ENCODE peak calls at places on chromosomes 7 and 10, in ten cellular contexts. V is suprapubic skin, J is GM12865, C is colonic mucosa, Q is AG04450, I is stomach, Z is mucosa of descending colon, W is WTC11, F is glutamatergic neuron, R is GM06990. E is an unnamed sample.

GRCh38 chr7:43489257-43489656 is 93.7 kb upstream of the STK17A start:
- DNase-seq in V (no peak), J (no peak), C (no peak), Q (no peak), I (no peak), Z (no peak), W (no peak), F (no peak), R (no peak), E (no peak)

GRCh38 chr7:47786557-47787248 is 161.6 kb downstream of the PKD1L1 start:
- DNase-seq in V (peak), J (no peak), C (peak), Q (peak), I (no peak), Z (peak), W (peak), F (no peak), R (no peak), E (peak)

GRCh38 chr7:98935811-98936210 is 57.5 kb downstream of the TRRAP start:
- DNase-seq in V (no peak), J (no peak), C (no peak), Q (no peak), I (no peak), Z (no peak), W (no peak), F (no peak), R (no peak), E (no peak)

GRCh38 chr7:159027803-159028455 is 116.7 kb downstream of the VIPR2 start:
- DNase-seq in V (peak), J (no peak), C (peak), Q (no peak), I (peak), Z (no peak), W (no peak), F (no peak), R (no peak), E (peak)

GRCh38 chr7:157429001-157429679 is 92.3 kb downstream of the DNAJB6 start:
- DNase-seq in V (no peak), J (no peak), C (no peak), Q (no peak), I (no peak), Z (no peak), W (peak), F (no peak), R (no peak), E (no peak)

GRCh38 chr10:15780353-15781135 is 60.8 kb upstream of the ITGA8 start:
- DNase-seq in V (no peak), J (no peak), C (no peak), Q (no peak), I (no peak), Z (no peak), W (no peak), F (no peak), R (no peak), E (peak)

GRCh38 chr7:142158741-142159496 is 47.4 kb downstream of the MGAM2 start:
- DNase-seq in V (no peak), J (no peak), C (no peak), Q (no peak), I (no peak), Z (no peak), W (no peak), F (no peak), R (no peak), E (peak)

GRCh38 chr10:52541082-52541481 is 227.0 kb downstream of the DKK1 start:
- DNase-seq in V (peak), J (no peak), C (no peak), Q (no peak), I (no peak), Z (no peak), W (no peak), F (no peak), R (no peak), E (peak)

GRCh38 chr10:110324805-110325280 is 20.1 kb upstream of the SMNDC1 start:
- DNase-seq in V (no peak), J (peak), C (no peak), Q (no peak), I (no peak), Z (no peak), W (no peak), F (no peak), R (peak), E (no peak)

GRCh38 chr7:90178166-90178565 is 23.9 kb downstream of the STEAP1 start:
- DNase-seq in V (no peak), J (no peak), C (no peak), Q (no peak), I (no peak), Z (no peak), W (no peak), F (no peak), R (no peak), E (no peak)

GRCh38 chr7:108088729-108089128 is 41.4 kb downstream of the LAMB4 start:
- DNase-seq in V (no peak), J (no peak), C (no peak), Q (no peak), I (no peak), Z (no peak), W (no peak), F (no peak), R (no peak), E (no peak)

GRCh38 chr7:26515462-26515861 is 223.8 kb downstream of the SNX10 start:
- DNase-seq in V (no peak), J (no peak), C (peak), Q (no peak), I (peak), Z (peak), W (no peak), F (peak), R (no peak), E (no peak)

GRCh38 chr10:79386637-79387465 is 39.6 kb downstream of the PPIF start:
- DNase-seq in V (peak), J (no peak), C (peak), Q (no peak), I (peak), Z (peak), W (peak), F (no peak), R (no peak), E (no peak)

GRCh38 chr7:109964780-109965179 is 1126.1 kb upstream of the LRRN3 start:
- DNase-seq in V (no peak), J (no peak), C (no peak), Q (no peak), I (no peak), Z (no peak), W (no peak), F (no peak), R (no peak), E (peak)

GRCh38 chr7:49894543-49894942 is 121.1 kb downstream of the VWC2 start:
- DNase-seq in V (no peak), J (no peak), C (no peak), Q (no peak), I (no peak), Z (no peak), W (no peak), F (no peak), R (no peak), E (no peak)

GRCh38 chr7:121547341-121548092 is 151.4 kb upstream of the FAM3C start:
- DNase-seq in V (no peak), J (peak), C (no peak), Q (peak), I (no peak), Z (no peak), W (no peak), F (no peak), R (peak), E (peak)

GRCh38 chr10:130137077-130137448 is 872 bp downstream of the GLRX3 start:
- DNase-seq in V (no peak), J (peak), C (no peak), Q (no peak), I (no peak), Z (no peak), W (no peak), F (no peak), R (no peak), E (peak)

GRCh38 chr7:13411641-13412040 is 577.8 kb downstream of the ETV1 start:
- DNase-seq in V (no peak), J (no peak), C (no peak), Q (no peak), I (no peak), Z (no peak), W (no peak), F (peak), R (no peak), E (no peak)

GRCh38 chr10:6786579-6787031 is 206.5 kb upstream of the PRKCQ start:
- DNase-seq in V (no peak), J (no peak), C (no peak), Q (peak), I (no peak), Z (no peak), W (no peak), F (no peak), R (no peak), E (peak)

GRCh38 chr10:126921974-126922525 is 16.8 kb downstream of the DOCK1 start:
- DNase-seq in V (no peak), J (no peak), C (no peak), Q (peak), I (no peak), Z (no peak), W (no peak), F (no peak), R (no peak), E (peak)

GRCh38 chr10:103661198-103661950 is 167.9 kb downstream of the NEURL1 start:
- DNase-seq in V (peak), J (no peak), C (peak), Q (peak), I (peak), Z (peak), W (peak), F (peak), R (no peak), E (no peak)

GRCh38 chr7:43779032-43779812 is 20.7 kb downstream of the BLVRA start:
- DNase-seq in V (no peak), J (no peak), C (peak), Q (no peak), I (no peak), Z (no peak), W (no peak), F (no peak), R (no peak), E (no peak)

GRCh38 chr7:33886100-33886623 is 19.2 kb upstream of the BMPER start:
- DNase-seq in V (no peak), J (no peak), C (no peak), Q (no peak), I (no peak), Z (no peak), W (peak), F (peak), R (no peak), E (no peak)

GRCh38 chr10:34178196-34178595 is 636.9 kb downstream of the PARD3 start:
- DNase-seq in V (no peak), J (no peak), C (no peak), Q (no peak), I (no peak), Z (no peak), W (no peak), F (no peak), R (no peak), E (no peak)

GRCh38 chr7:76372984-76373833 is 14.4 kb upstream of the YWHAG start:
- DNase-seq in V (no peak), J (no peak), C (no peak), Q (peak), I (no peak), Z (no peak), W (no peak), F (no peak), R (no peak), E (peak)

GRCh38 chr7:26468625-26469024 is 177.0 kb downstream of the SNX10 start:
- DNase-seq in V (no peak), J (no peak), C (no peak), Q (no peak), I (no peak), Z (no peak), W (no peak), F (no peak), R (no peak), E (no peak)

GRCh38 chr7:96136600-96137239 is 185.2 kb downstream of the SLC25A13 start:
- DNase-seq in V (no peak), J (no peak), C (no peak), Q (no peak), I (no peak), Z (no peak), W (no peak), F (no peak), R (no peak), E (peak)

GRCh38 chr7:138383166-138383565 is 76.9 kb upstream of the TRIM24 start:
- DNase-seq in V (no peak), J (no peak), C (no peak), Q (no peak), I (no peak), Z (no peak), W (no peak), F (no peak), R (no peak), E (no peak)

GRCh38 chr7:97733276-97734206 is 1.7 kb downstream of the TAC1 start:
- DNase-seq in V (no peak), J (no peak), C (no peak), Q (no peak), I (no peak), Z (peak), W (peak), F (peak), R (no peak), E (no peak)

GRCh38 chr7:92778972-92779371 is 57.4 kb downstream of the CDK6 start:
- DNase-seq in V (peak), J (peak), C (no peak), Q (no peak), I (no peak), Z (no peak), W (no peak), F (no peak), R (peak), E (no peak)

GRCh38 chr10:7409045-7409731 is 1.6 kb downstream of the SFMBT2 start:
- DNase-seq in V (no peak), J (peak), C (peak), Q (no peak), I (no peak), Z (peak), W (no peak), F (peak), R (peak), E (no peak)

GRCh38 chr10:97131702-97132101 is 54.1 kb downstream of the SLIT1 start:
- DNase-seq in V (no peak), J (no peak), C (no peak), Q (no peak), I (no peak), Z (no peak), W (no peak), F (no peak), R (no peak), E (no peak)

GRCh38 chr7:28329616-28330373 is 82.5 kb upstream of the CREB5 start:
- DNase-seq in V (no peak), J (peak), C (no peak), Q (no peak), I (no peak), Z (no peak), W (no peak), F (no peak), R (peak), E (no peak)

GRCh38 chr7:4111166-4111565 is 570.9 kb upstream of the FOXK1 start:
- DNase-seq in V (peak), J (no peak), C (no peak), Q (no peak), I (no peak), Z (no peak), W (no peak), F (no peak), R (no peak), E (no peak)

GRCh38 chr7:101410743-101411476 is 48.2 kb downstream of the COL26A1 start:
- DNase-seq in V (no peak), J (peak), C (peak), Q (no peak), I (peak), Z (no peak), W (peak), F (peak), R (no peak), E (no peak)

GRCh38 chr7:101405474-101406067 is 42.9 kb downstream of the COL26A1 start:
- DNase-seq in V (no peak), J (no peak), C (no peak), Q (no peak), I (no peak), Z (no peak), W (no peak), F (no peak), R (no peak), E (no peak)

GRCh38 chr7:101412976-101413375 is 50.3 kb downstream of the COL26A1 start:
- DNase-seq in V (no peak), J (no peak), C (no peak), Q (no peak), I (no peak), Z (no peak), W (no peak), F (no peak), R (no peak), E (no peak)

DNA sequence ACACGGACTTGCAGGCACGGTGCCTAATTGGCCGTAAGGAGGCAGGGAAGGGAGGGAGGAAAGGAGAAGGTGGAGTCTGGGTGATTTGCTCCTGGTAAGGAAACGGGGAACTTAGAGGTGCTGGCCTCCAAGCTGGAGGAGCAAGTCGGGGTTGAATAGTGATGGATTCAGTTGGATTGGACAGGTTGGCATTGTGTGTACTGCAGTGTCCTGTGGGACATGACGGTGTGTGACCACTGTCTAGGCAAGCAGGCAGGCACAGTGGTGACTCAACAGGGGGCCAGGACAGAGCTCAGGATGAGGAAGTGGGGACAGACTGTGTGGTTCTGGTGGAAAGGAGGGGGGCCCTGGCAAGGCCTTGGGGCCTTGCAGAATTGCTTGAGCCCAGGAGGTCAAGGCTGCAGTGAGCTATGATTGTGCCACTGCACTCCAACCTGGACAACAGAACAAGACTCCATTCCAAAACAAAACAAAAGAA is 48.8 kb downstream of the COL26A1 start:
- DNase-seq in V (no peak), J (no peak), C (no peak), Q (no peak), I (no peak), Z (no peak), W (no peak), F (no peak), R (no peak), E (no peak)
- TF ChIP-seq CTCF in V (no peak), J (no peak), C (no peak), Q (no peak), I (no peak), Z (no peak), W (no peak), F (peak), R (no peak), E (no peak)

DNA sequence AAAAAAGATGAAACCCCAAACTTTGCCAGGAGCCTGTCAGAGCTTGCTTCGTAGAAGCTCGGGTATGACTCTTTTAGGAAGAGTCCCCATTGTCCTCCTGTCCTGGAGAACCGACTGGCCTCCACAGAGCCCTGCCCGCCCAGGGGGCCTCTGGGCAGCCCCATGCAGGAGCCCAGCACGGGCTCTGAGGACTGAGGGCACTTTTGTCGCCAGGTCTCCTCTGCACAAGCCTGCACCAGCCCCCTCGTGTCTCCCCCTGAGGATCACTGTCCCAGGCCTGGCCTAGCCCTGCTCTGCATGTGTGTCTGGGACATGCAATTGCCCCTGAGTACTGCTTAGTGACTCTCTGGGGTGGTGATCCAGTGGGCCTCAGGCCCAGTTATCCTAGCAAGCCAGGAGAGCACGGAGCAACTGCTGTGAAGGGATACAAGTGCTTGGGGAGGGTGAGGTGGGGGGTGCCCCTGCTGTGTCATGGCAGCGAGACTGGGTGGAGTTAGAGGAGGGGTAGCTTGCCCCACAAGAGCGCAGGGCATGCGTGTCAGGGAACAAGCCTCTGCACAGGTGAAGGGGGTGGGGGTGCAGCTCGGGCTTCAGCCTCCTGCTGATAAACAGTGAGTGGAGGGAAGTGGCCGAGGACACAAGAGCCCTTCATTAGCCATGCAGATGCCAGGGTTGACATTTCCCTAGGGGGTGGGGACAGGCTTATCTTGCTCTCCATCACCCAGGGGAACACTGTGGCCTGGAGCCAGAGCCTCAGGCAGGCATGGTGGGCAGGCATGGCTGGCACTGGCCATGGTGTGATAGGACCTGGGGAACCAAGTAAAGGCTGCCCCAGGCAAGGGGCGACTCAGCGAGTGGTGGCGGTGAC is 143.4 kb downstream of the C10orf105 start:
- DNase-seq in V (no peak), J (no peak), C (no peak), Q (no peak), I (no peak), Z (no peak), W (no peak), F (no peak), R (no peak), E (no peak)
- TF ChIP-seq CTCF in V (no peak), J (no peak), C (no peak), Q (no peak), I (no peak), Z (no peak), W (no peak), F (no peak), R (no peak), E (no peak)

GRCh38 chr10:84842593-84842992 is 514.2 kb downstream of the CCSER2 start:
- DNase-seq in V (no peak), J (no peak), C (no peak), Q (no peak), I (no peak), Z (no peak), W (no peak), F (no peak), R (no peak), E (no peak)

GRCh38 chr10:84848967-84849366 is 520.6 kb downstream of the CCSER2 start:
- DNase-seq in V (no peak), J (no peak), C (no peak), Q (no peak), I (no peak), Z (no peak), W (no peak), F (no peak), R (no peak), E (no peak)

GRCh38 chr10:84846646-84847045 is 518.3 kb downstream of the CCSER2 start:
- DNase-seq in V (no peak), J (no peak), C (no peak), Q (no peak), I (no peak), Z (no peak), W (no peak), F (peak), R (no peak), E (no peak)

GRCh38 chr10:84850826-84851225 is 522.4 kb downstream of the CCSER2 start:
- DNase-seq in V (no peak), J (no peak), C (no peak), Q (no peak), I (no peak), Z (no peak), W (no peak), F (no peak), R (no peak), E (no peak)

GRCh38 chr10:84845628-84846261 is 517.4 kb downstream of the CCSER2 start:
- DNase-seq in V (no peak), J (peak), C (no peak), Q (no peak), I (no peak), Z (no peak), W (peak), F (no peak), R (no peak), E (no peak)
- TF ChIP-seq CTCF in V (no peak), J (peak), C (no peak), Q (no peak), I (no peak), Z (no peak), W (no peak), F (no peak), R (peak), E (peak)

GRCh38 chr7:2107386-2108085 is 125.2 kb downstream of the MAD1L1 start:
- DNase-seq in V (no peak), J (no peak), C (no peak), Q (no peak), I (no peak), Z (no peak), W (no peak), F (no peak), R (no peak), E (no peak)
- TF ChIP-seq CTCF in V (no peak), J (no peak), C (no peak), Q (no peak), I (no peak), Z (no peak), W (no peak), F (no peak), R (no peak), E (no peak)